ENCODE peak calls at places on chromosomes 6 and 20, in five cellular contexts. Z is left ventricle myocardium inferior; H is PC-9; S is CD8-positive, alpha-beta memory T cell; I is GM12865. D is an unnamed sample.

GRCh38 chr6:98769546-98769945 is 64.8 kb upstream of the POU3F2 start:
- DNase-seq in S (no peak), I (peak; percentile 56), H (no peak), Z (no peak), D (no peak)

GRCh38 chr20:46127396-46128010 is 9.4 kb downstream of the CD40 start:
- DNase-seq in Z (no peak), I (no peak), S (no peak), H (no peak), D (no peak)

GRCh38 chr6:25295651-25296050 is 16.5 kb downstream of the CARMIL1 start:
- DNase-seq in I (no peak), Z (no peak), S (no peak), H (no peak), D (no peak)

GRCh38 chr20:17651761-17652388 is 30.2 kb downstream of the RRBP1 start:
- DNase-seq in H (no peak), Z (no peak), I (peak; percentile 15), S (no peak), D (no peak)

GRCh38 chr6:148186916-148187315 is 155.7 kb upstream of the SASH1 start:
- DNase-seq in Z (no peak), S (no peak), H (no peak), I (no peak), D (no peak)

GRCh38 chr6:10633216-10633615 is 61.2 kb downstream of the C6orf52 start:
- DNase-seq in Z (no peak), I (peak; percentile 57), S (no peak), H (peak; percentile 88), D (no peak)

GRCh38 chr6:34246563-34247391 is 2.0 kb downstream of the SMIM29 start:
- DNase-seq in S (peak; percentile 17), H (peak; percentile 75), Z (no peak), I (peak; percentile 70), D (no peak)

GRCh38 chr6:20069130-20069529 is 143.1 kb downstream of the MBOAT1 start:
- DNase-seq in I (no peak), S (no peak), H (no peak), Z (no peak), D (no peak)

GRCh38 chr6:125037826-125038225 is 75.6 kb downstream of the RNF217 start:
- DNase-seq in I (no peak), S (no peak), Z (no peak), H (no peak), D (no peak)

GRCh38 chr20:59153355-59153681 is 10.3 kb upstream of the ZNF831 start:
- DNase-seq in H (no peak), S (no peak), Z (peak; percentile 57), I (no peak), D (peak; percentile 89)

GRCh38 chr6:149231786-149232185 is 85.7 kb upstream of the TAB2 start:
- DNase-seq in H (peak; percentile 17), S (no peak), I (no peak), Z (no peak), D (no peak)

GRCh38 chr6:25652007-25652515 is at the start of gene SCGN:
- DNase-seq in H (no peak), I (no peak), Z (peak; percentile 60), S (no peak), D (peak; percentile 67)

GRCh38 chr6:28974505-28974904 is 30.6 kb downstream of the ZNF311 start:
- DNase-seq in S (no peak), H (no peak), I (no peak), Z (no peak), D (no peak)

DNA sequence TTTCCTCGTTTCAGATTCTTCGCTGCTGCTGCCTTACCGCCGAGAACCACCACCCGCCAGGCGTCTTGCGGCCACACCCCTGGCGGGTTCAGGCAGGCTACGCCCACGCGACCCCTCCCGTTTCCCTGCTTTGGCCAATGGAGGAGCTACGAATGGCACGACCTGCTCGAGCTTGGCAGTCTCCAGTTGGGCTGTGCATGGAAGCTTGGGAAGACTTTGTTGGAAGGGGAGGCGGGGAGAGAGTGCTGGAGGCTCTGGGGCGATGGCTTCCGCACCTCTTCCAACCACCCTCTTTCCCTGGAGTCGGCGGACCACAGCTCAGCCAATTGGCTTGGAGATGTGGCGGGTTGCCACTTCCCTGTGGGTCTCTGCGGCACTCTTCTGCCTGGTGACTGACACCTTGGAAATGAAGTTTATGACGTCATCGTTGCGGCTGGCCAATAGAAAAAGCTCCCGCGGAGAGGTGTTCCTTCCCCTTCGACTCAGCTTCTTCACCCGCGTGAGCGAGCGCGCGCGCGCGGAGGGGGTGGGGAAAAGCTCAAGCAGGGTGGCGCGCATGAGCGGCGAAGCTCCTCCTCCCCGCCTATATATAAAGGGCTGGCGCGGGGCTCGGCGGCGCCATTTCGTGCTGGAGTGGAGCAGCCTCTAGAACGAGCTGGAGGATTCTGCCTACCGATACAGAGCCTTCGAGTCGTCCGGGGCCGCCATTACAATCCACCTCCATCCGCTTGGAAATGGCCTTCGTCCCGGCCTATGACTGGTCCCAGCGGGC is 3.4 kb downstream of the BRD2 start:
- DNase-seq in H (peak; percentile 99), S (peak; percentile 99), I (peak; percentile 100), Z (peak; percentile 99), D (peak; percentile 100)
- H3K4me3 ChIP-seq in H (peak overlapping the region; percentile 100), S (peak overlapping the region; percentile 96), I (peak overlapping the region; percentile 88), Z (peak overlapping the region; percentile 100), D (peak overlapping the region; percentile 96)

DNA sequence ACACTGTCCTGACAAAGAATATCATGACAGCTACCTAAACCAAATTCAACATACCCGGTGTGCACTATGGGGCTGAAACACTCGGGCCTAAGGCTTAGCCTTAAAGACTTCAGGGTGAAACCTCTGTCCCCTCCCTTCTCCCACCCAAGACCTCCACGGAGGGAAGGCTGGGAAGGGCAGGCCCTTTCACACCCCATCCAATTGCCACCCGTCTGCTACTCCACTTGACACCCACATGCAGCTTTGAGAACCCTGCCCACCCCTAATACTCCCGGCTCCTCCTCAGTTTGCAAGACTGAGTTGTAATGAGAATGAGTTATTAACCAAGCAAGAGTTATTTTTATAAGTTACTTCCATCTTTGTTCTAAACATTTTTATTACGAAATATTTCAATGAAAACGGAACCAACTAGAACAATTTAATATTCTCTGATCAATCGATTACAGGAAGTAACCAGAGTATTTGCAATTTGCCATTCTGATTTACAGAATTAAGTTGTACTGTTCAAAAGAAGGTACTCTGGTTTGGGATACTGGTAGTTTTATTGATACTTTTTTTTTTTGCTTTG is 3.7 kb downstream of the TAF4 start:
- DNase-seq in Z (no peak), I (no peak), H (no peak), S (no peak), D (no peak)
- H3K4me3 ChIP-seq in Z (no peak overlapping the region), I (no peak overlapping the region), H (no peak overlapping the region), S (no peak overlapping the region), D (no peak overlapping the region)

DNA sequence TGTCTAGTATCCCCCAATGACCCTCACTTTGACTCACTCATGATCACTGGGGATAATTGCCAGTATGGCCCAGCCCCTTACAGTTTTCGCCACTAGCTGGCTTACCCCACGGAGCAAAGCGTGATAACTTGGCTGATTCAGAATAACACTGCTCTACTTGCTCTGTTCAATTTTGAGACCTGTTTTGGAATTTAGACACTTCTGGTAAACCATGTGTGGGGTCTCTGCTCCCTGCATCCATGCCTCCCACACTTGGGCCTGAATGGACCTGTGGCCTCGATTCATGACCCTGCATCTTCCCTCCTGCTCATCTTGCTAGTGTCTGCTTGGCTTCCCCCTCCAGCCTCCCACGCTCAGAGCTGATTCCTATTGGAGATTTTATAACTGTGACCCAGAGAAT is 48.9 kb downstream of the FOXA2 start:
- DNase-seq in H (no peak), Z (no peak), I (no peak), S (no peak), D (no peak)
- H3K4me3 ChIP-seq in H (no peak overlapping the region), Z (no peak overlapping the region), I (no peak overlapping the region), S (no peak overlapping the region), D (no peak overlapping the region)

DNA sequence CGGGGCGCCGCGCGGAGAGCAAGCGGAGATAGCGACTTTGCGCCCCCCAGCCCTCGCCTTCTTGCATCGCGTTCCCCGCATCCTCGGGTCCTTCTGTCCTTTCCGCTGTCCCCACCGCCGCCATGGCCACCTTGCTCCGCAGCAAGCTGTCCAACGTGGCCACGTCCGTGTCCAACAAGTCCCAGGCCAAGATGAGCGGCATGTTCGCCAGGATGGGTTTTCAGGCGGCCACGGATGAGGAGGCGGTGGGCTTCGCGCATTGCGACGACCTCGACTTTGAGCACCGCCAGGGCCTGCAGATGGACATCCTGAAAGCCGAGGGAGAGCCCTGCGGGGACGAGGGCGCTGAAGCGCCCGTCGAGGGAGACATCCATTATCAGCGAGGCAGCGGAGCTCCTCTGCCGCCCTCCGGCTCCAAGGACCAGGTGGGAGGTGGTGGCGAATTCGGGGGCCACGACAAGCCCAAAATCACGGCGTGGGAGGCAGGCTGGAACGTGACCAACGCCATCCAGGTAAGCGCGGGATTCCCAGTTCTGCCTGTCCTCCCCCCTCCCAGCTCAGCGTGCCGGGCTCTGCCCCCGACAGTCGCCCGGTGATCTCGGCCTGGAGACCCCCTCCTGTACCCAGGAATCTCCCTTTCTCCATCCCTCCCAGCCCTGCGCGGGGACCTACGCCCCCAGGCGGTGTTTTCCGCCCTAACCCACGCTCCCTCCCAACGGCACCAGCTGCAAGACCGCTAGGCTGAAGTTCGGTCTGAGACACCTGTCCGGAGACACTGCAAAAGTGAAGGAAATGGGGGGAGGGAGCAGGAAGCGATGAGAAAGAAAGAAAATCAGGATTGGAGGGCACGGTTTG is 544 bp downstream of the SLC32A1 start:
- DNase-seq in Z (no peak), H (no peak), I (no peak), S (no peak), D (no peak)
- H3K4me3 ChIP-seq in Z (peak overlapping the region; percentile 25), H (no peak overlapping the region), I (no peak overlapping the region), S (no peak overlapping the region), D (no peak overlapping the region)

GRCh38 chr6:84003140-84003539 is 30.4 kb upstream of the MRAP2 start:
- DNase-seq in Z (no peak), I (no peak), H (no peak), S (no peak), D (no peak)
- H3K4me3 ChIP-seq in Z (no peak overlapping the region), I (no peak overlapping the region), H (no peak overlapping the region), S (no peak overlapping the region), D (no peak overlapping the region)

DNA sequence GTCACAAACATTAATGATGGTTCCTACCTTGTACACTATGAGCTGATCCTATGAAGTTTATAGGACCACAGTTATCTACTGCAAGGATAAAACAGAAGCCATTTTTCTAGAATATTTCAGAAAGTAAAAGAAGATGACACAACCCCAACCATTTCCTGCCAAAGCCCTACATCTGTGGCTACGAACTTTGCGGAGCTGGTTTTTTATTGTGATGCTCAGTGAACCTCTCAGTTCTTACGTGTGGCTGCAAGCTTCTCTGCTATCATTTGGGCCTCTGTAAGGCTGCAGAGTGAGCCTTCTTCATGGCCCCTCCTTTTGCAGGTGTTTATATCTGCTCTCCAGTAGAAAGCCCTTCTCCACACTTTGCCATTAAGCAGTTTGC is 17.8 kb upstream of the TAGAP start:
- DNase-seq in Z (no peak), S (peak; percentile 25), I (peak; percentile 62), H (no peak), D (no peak)
- H3K4me3 ChIP-seq in Z (no peak overlapping the region), S (peak overlapping the region; percentile 3), I (no peak overlapping the region), H (no peak overlapping the region), D (no peak overlapping the region)

D was measured in aorta.